ENCODE peak calls at places on chromosome 20, in seven cellular contexts. One of them, this sample, is unnamed.
A peak's percentile ranks its signal among the peaks of the same experiment; 100 is the strongest.

GRCh38 chr20:11108102-11108842 is 434.5 kb upstream of the JAG1 start:
- DNase-seq in IMR-90: peak; percentile 39
- DNase-seq in HFF-Myc: no peak
- DNase-seq in H1: no peak
- DNase-seq in neural progenitor cell: no peak
- DNase-seq in heart right ventricle: peak; percentile 15
- DNase-seq in A549: no peak
- DNase-seq in this sample: peak; percentile 22

GRCh38 chr20:52340036-52340634 is 148.6 kb upstream of the ZFP64 start:
- DNase-seq in IMR-90: no peak
- DNase-seq in HFF-Myc: no peak
- DNase-seq in H1: no peak
- DNase-seq in neural progenitor cell: no peak
- DNase-seq in heart right ventricle: no peak
- DNase-seq in A549: peak; percentile 3
- DNase-seq in this sample: peak; percentile 1

GRCh38 chr20:47320990-47321805 is 35.3 kb downstream of the ZMYND8 start:
- DNase-seq in IMR-90: no peak
- DNase-seq in HFF-Myc: no peak
- DNase-seq in H1: no peak
- DNase-seq in neural progenitor cell: no peak
- DNase-seq in heart right ventricle: no peak
- DNase-seq in A549: peak; percentile 58
- DNase-seq in this sample: no peak

GRCh38 chr20:61986762-61987321 is 78.8 kb downstream of the TAF4 start:
- DNase-seq in IMR-90: no peak
- DNase-seq in HFF-Myc: no peak
- DNase-seq in H1: no peak
- DNase-seq in neural progenitor cell: no peak
- DNase-seq in heart right ventricle: no peak
- DNase-seq in A549: no peak
- DNase-seq in this sample: no peak

GRCh38 chr20:32442630-32443029 is 84.5 kb downstream of the ASXL1 start:
- DNase-seq in IMR-90: no peak
- DNase-seq in HFF-Myc: no peak
- DNase-seq in H1: no peak
- DNase-seq in neural progenitor cell: no peak
- DNase-seq in heart right ventricle: no peak
- DNase-seq in A549: no peak
- DNase-seq in this sample: no peak

GRCh38 chr20:62303327-62304226 is 780 bp downstream of the ADRM1 start:
- DNase-seq in IMR-90: no peak
- DNase-seq in HFF-Myc: no peak
- DNase-seq in H1: no peak
- DNase-seq in neural progenitor cell: peak; percentile 44
- DNase-seq in heart right ventricle: no peak
- DNase-seq in A549: no peak
- DNase-seq in this sample: peak; percentile 10

GRCh38 chr20:58705525-58705924 is 12.9 kb downstream of the NPEPL1 start:
- DNase-seq in IMR-90: no peak
- DNase-seq in HFF-Myc: no peak
- DNase-seq in H1: no peak
- DNase-seq in neural progenitor cell: no peak
- DNase-seq in heart right ventricle: no peak
- DNase-seq in A549: no peak
- DNase-seq in this sample: no peak

GRCh38 chr20:52219441-52219840 is 27.9 kb upstream of the ZFP64 start:
- DNase-seq in IMR-90: peak; percentile 2
- DNase-seq in HFF-Myc: no peak
- DNase-seq in H1: no peak
- DNase-seq in neural progenitor cell: no peak
- DNase-seq in heart right ventricle: no peak
- DNase-seq in A549: no peak
- DNase-seq in this sample: no peak

DNA sequence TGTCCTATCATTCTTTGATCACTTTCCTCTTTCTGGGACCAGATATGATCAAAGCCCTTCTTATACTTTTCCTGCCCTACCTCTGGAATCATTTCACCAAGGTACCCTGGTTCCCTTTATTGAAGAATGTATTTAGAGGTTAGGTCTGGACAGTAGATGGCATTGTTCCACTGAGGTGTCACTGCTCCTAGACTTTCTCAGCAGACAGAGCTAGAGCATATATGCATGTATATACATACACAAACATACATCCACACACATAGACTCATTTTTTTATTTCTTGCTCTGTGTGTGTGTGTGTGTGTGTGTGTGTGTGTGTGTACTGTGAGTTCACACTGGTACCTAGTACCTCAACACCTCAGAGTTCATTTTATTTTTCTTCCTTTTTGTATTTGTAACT is 40.9 kb downstream of the PTPRA start:
- DNase-seq in IMR-90: no peak
- DNase-seq in HFF-Myc: no peak
- DNase-seq in H1: no peak
- DNase-seq in neural progenitor cell: no peak
- DNase-seq in heart right ventricle: no peak
- DNase-seq in A549: no peak
- DNase-seq in this sample: no peak
- TF ChIP-seq CTCF in IMR-90: peak; percentile 20
- TF ChIP-seq CTCF in HFF-Myc: peak; percentile 6
- TF ChIP-seq CTCF in H1: peak; percentile 16
- TF ChIP-seq CTCF in neural progenitor cell: peak; percentile 14
- TF ChIP-seq CTCF in heart right ventricle: peak; percentile 8
- TF ChIP-seq CTCF in A549: peak; percentile 51
- TF ChIP-seq CTCF in this sample: peak; percentile 0

DNA sequence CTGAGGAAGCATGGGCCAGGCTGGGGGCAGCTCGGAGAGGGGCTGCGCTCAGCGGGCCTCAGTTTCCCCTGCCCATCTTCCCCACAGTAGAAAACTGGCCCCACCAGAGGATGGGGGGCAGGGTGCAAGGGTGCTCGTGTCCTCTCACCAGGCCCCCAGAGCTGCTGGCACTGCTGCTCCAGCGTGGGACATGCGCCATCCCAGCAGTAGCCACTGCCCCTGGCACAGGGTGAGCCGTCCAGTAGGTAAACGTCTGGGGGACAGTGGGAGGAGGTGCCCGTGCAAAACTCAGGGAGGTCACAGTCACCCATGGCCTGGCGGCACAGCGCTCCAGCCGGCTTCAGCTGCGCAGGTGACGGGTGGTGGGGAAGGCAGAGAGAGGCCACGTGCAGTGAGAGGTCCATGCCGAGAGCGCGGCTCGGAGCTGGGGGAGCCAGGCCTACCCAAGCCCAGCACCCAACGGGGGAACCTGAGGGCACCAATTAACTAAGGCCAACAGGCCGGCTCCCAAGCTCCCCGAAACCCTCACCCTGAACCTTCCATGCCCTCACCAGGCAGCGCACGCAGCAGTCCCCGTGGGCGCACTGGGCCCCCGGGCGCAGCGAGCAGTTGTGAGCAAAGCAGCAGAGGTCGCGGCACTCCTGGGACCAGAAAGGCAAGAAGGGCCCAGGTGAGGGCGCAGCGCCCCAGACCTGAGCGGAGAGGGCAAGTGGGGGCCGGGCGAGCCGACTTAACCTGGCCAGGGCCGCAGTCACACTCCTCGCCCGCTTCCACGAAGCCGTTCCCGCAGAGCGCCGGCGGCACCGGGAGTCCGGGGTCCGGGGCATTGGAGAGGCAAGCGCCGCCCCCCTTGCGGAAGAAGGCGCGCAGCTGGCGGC is 9.0 kb upstream of the GFRA4 start:
- DNase-seq in IMR-90: no peak
- DNase-seq in HFF-Myc: no peak
- DNase-seq in H1: peak; percentile 72
- DNase-seq in neural progenitor cell: peak; percentile 47
- DNase-seq in heart right ventricle: no peak
- DNase-seq in A549: no peak
- DNase-seq in this sample: no peak
- H3K4me3 ChIP-seq in IMR-90: no peak overlapping the region
- H3K4me3 ChIP-seq in HFF-Myc: no peak overlapping the region
- H3K4me3 ChIP-seq in H1: peak overlapping the region; percentile 56
- H3K4me3 ChIP-seq in neural progenitor cell: peak overlapping the region; percentile 41
- H3K4me3 ChIP-seq in heart right ventricle: peak overlapping the region; percentile 11
- H3K4me3 ChIP-seq in A549: peak overlapping the region; percentile 39
- H3K4me3 ChIP-seq in this sample: no peak overlapping the region

GRCh38 chr20:57474816-57475215 is 50.1 kb downstream of the CTCFL start:
- DNase-seq in IMR-90: no peak
- DNase-seq in HFF-Myc: no peak
- DNase-seq in H1: no peak
- DNase-seq in neural progenitor cell: no peak
- DNase-seq in heart right ventricle: no peak
- DNase-seq in A549: no peak
- DNase-seq in this sample: no peak

GRCh38 chr20:57474191-57474590 is 50.7 kb downstream of the CTCFL start:
- DNase-seq in IMR-90: no peak
- DNase-seq in HFF-Myc: no peak
- DNase-seq in H1: no peak
- DNase-seq in neural progenitor cell: no peak
- DNase-seq in heart right ventricle: no peak
- DNase-seq in A549: no peak
- DNase-seq in this sample: no peak

GRCh38 chr20:57471496-57472210 is 53.3 kb downstream of the CTCFL start:
- DNase-seq in IMR-90: no peak
- DNase-seq in HFF-Myc: no peak
- DNase-seq in H1: no peak
- DNase-seq in neural progenitor cell: no peak
- DNase-seq in heart right ventricle: no peak
- DNase-seq in A549: no peak
- DNase-seq in this sample: no peak

GRCh38 chr20:57475388-57476072 is 49.4 kb downstream of the CTCFL start:
- DNase-seq in IMR-90: no peak
- DNase-seq in HFF-Myc: no peak
- DNase-seq in H1: no peak
- DNase-seq in neural progenitor cell: no peak
- DNase-seq in heart right ventricle: no peak
- DNase-seq in A549: no peak
- DNase-seq in this sample: no peak

DNA sequence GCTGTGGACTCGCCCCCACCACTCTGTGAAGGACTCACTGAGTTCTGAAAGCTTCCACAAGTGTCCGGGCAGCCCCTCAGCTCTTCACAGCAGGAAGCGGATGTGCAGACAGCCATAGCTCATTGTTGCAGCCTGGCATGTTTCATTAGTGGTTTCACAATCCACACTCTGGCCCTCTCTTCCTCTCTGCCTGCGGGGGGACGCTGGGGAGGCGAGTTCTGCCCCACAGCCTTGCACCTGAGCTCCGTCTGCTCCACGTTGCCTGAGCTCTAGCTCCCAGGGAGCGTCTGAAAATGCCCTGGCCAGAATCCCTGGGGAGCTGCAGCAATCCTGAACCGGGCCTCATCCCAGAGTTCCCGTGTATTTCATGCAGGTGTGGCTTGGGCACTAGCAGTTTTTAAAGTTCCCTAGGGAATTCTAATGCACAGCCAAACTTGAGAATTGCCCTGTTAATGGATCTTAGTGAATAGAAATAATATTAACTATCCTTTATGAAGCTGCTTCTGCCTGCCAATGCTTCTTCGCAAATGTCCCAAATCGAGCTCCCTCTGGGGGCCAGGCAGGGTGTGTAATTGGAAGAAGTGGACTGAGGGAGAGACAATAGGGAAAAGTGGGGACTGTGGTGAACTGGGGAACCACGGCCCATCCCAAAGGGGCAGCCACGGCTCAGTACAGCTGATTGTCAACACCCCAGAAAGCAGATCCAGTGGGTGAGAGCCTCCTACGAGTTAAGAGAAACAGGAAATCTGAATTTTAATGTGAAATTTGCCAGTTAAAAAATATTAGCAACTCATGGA is 51.5 kb downstream of the CTCFL start:
- DNase-seq in IMR-90: no peak
- DNase-seq in HFF-Myc: no peak
- DNase-seq in H1: no peak
- DNase-seq in neural progenitor cell: no peak
- DNase-seq in heart right ventricle: no peak
- DNase-seq in A549: no peak
- DNase-seq in this sample: no peak
- TF ChIP-seq CTCF in IMR-90: no peak
- TF ChIP-seq CTCF in HFF-Myc: no peak
- TF ChIP-seq CTCF in H1: no peak
- TF ChIP-seq CTCF in neural progenitor cell: no peak
- TF ChIP-seq CTCF in heart right ventricle: no peak
- TF ChIP-seq CTCF in A549: no peak
- TF ChIP-seq CTCF in this sample: peak; percentile 5

DNA sequence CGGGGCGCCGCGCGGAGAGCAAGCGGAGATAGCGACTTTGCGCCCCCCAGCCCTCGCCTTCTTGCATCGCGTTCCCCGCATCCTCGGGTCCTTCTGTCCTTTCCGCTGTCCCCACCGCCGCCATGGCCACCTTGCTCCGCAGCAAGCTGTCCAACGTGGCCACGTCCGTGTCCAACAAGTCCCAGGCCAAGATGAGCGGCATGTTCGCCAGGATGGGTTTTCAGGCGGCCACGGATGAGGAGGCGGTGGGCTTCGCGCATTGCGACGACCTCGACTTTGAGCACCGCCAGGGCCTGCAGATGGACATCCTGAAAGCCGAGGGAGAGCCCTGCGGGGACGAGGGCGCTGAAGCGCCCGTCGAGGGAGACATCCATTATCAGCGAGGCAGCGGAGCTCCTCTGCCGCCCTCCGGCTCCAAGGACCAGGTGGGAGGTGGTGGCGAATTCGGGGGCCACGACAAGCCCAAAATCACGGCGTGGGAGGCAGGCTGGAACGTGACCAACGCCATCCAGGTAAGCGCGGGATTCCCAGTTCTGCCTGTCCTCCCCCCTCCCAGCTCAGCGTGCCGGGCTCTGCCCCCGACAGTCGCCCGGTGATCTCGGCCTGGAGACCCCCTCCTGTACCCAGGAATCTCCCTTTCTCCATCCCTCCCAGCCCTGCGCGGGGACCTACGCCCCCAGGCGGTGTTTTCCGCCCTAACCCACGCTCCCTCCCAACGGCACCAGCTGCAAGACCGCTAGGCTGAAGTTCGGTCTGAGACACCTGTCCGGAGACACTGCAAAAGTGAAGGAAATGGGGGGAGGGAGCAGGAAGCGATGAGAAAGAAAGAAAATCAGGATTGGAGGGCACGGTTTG is 544 bp downstream of the SLC32A1 start:
- DNase-seq in IMR-90: no peak
- DNase-seq in HFF-Myc: no peak
- DNase-seq in H1: peak; percentile 80
- DNase-seq in neural progenitor cell: peak; percentile 71
- DNase-seq in heart right ventricle: no peak
- DNase-seq in A549: no peak
- DNase-seq in this sample: no peak
- H3K4me3 ChIP-seq in IMR-90: no peak overlapping the region
- H3K4me3 ChIP-seq in HFF-Myc: no peak overlapping the region
- H3K4me3 ChIP-seq in H1: peak overlapping the region; percentile 59
- H3K4me3 ChIP-seq in neural progenitor cell: peak overlapping the region; percentile 38
- H3K4me3 ChIP-seq in heart right ventricle: no peak overlapping the region
- H3K4me3 ChIP-seq in A549: peak overlapping the region; percentile 35
- H3K4me3 ChIP-seq in this sample: no peak overlapping the region

This sample was measured in fibroblast of mammary gland.